ENCODE peak calls at places on chromosomes 5 and 9, in nine cellular contexts. One of them, this sample, is unnamed.

GRCh38 chr5:126280820-126281219 is 142.4 kb upstream of the GRAMD2B start:
- DNase-seq in activated CD4-positive, alpha-beta T cell treated with anti-CD3 and anti-CD28 coated beads for 1 hour: no peak
- DNase-seq in choroid plexus epithelial cell: no peak
- DNase-seq in nephron progenitor cell: no peak
- DNase-seq in Peyer's patch: no peak
- DNase-seq in mesenchymal stem cell: no peak
- DNase-seq in head of caudate nucleus: peak
- DNase-seq in islet precursor cell: no peak
- DNase-seq in HT-29: no peak
- DNase-seq in this sample: no peak

GRCh38 chr5:1842026-1842819 is 40.5 kb downstream of the IRX4 start:
- DNase-seq in activated CD4-positive, alpha-beta T cell treated with anti-CD3 and anti-CD28 coated beads for 1 hour: no peak
- DNase-seq in choroid plexus epithelial cell: no peak
- DNase-seq in nephron progenitor cell: no peak
- DNase-seq in Peyer's patch: no peak
- DNase-seq in mesenchymal stem cell: no peak
- DNase-seq in head of caudate nucleus: no peak
- DNase-seq in islet precursor cell: no peak
- DNase-seq in HT-29: no peak
- DNase-seq in this sample: no peak

GRCh38 chr9:17906841-17907779 is 328.2 kb downstream of the SH3GL2 start:
- DNase-seq in activated CD4-positive, alpha-beta T cell treated with anti-CD3 and anti-CD28 coated beads for 1 hour: no peak
- DNase-seq in choroid plexus epithelial cell: no peak
- DNase-seq in nephron progenitor cell: peak
- DNase-seq in Peyer's patch: no peak
- DNase-seq in mesenchymal stem cell: no peak
- DNase-seq in head of caudate nucleus: no peak
- DNase-seq in islet precursor cell: peak
- DNase-seq in HT-29: no peak
- DNase-seq in this sample: no peak

GRCh38 chr5:157519579-157520253 is 55.9 kb downstream of the ADAM19 start:
- DNase-seq in activated CD4-positive, alpha-beta T cell treated with anti-CD3 and anti-CD28 coated beads for 1 hour: no peak
- DNase-seq in choroid plexus epithelial cell: no peak
- DNase-seq in nephron progenitor cell: no peak
- DNase-seq in Peyer's patch: no peak
- DNase-seq in mesenchymal stem cell: no peak
- DNase-seq in head of caudate nucleus: no peak
- DNase-seq in islet precursor cell: no peak
- DNase-seq in HT-29: no peak
- DNase-seq in this sample: no peak

GRCh38 chr5:172145870-172146747 is 41.9 kb downstream of the STK10 start:
- DNase-seq in activated CD4-positive, alpha-beta T cell treated with anti-CD3 and anti-CD28 coated beads for 1 hour: no peak
- DNase-seq in choroid plexus epithelial cell: no peak
- DNase-seq in nephron progenitor cell: no peak
- DNase-seq in Peyer's patch: no peak
- DNase-seq in mesenchymal stem cell: no peak
- DNase-seq in head of caudate nucleus: no peak
- DNase-seq in islet precursor cell: peak
- DNase-seq in HT-29: no peak
- DNase-seq in this sample: no peak

GRCh38 chr5:132487095-132487428 is 3.5 kb downstream of the IRF1 start:
- DNase-seq in activated CD4-positive, alpha-beta T cell treated with anti-CD3 and anti-CD28 coated beads for 1 hour: no peak
- DNase-seq in choroid plexus epithelial cell: no peak
- DNase-seq in nephron progenitor cell: no peak
- DNase-seq in Peyer's patch: no peak
- DNase-seq in mesenchymal stem cell: no peak
- DNase-seq in head of caudate nucleus: no peak
- DNase-seq in islet precursor cell: peak
- DNase-seq in HT-29: no peak
- DNase-seq in this sample: no peak

GRCh38 chr5:77882670-77883257 is 106.6 kb upstream of the TBCA start:
- DNase-seq in activated CD4-positive, alpha-beta T cell treated with anti-CD3 and anti-CD28 coated beads for 1 hour: no peak
- DNase-seq in choroid plexus epithelial cell: peak
- DNase-seq in nephron progenitor cell: no peak
- DNase-seq in Peyer's patch: no peak
- DNase-seq in mesenchymal stem cell: peak
- DNase-seq in head of caudate nucleus: no peak
- DNase-seq in islet precursor cell: peak
- DNase-seq in HT-29: no peak
- DNase-seq in this sample: no peak

GRCh38 chr5:72140711-72141110 is 33.4 kb downstream of the MAP1B start:
- DNase-seq in activated CD4-positive, alpha-beta T cell treated with anti-CD3 and anti-CD28 coated beads for 1 hour: no peak
- DNase-seq in choroid plexus epithelial cell: no peak
- DNase-seq in nephron progenitor cell: no peak
- DNase-seq in Peyer's patch: no peak
- DNase-seq in mesenchymal stem cell: no peak
- DNase-seq in head of caudate nucleus: no peak
- DNase-seq in islet precursor cell: no peak
- DNase-seq in HT-29: no peak
- DNase-seq in this sample: no peak

GRCh38 chr5:140176028-140176382 is 1.0 kb downstream of the CYSTM1 start:
- DNase-seq in activated CD4-positive, alpha-beta T cell treated with anti-CD3 and anti-CD28 coated beads for 1 hour: no peak
- DNase-seq in choroid plexus epithelial cell: no peak
- DNase-seq in nephron progenitor cell: no peak
- DNase-seq in Peyer's patch: no peak
- DNase-seq in mesenchymal stem cell: no peak
- DNase-seq in head of caudate nucleus: no peak
- DNase-seq in islet precursor cell: no peak
- DNase-seq in HT-29: no peak
- DNase-seq in this sample: no peak

GRCh38 chr5:145793574-145793973 is 41.6 kb downstream of the PRELID2 start:
- DNase-seq in activated CD4-positive, alpha-beta T cell treated with anti-CD3 and anti-CD28 coated beads for 1 hour: no peak
- DNase-seq in choroid plexus epithelial cell: no peak
- DNase-seq in nephron progenitor cell: no peak
- DNase-seq in Peyer's patch: no peak
- DNase-seq in mesenchymal stem cell: no peak
- DNase-seq in head of caudate nucleus: no peak
- DNase-seq in islet precursor cell: no peak
- DNase-seq in HT-29: no peak
- DNase-seq in this sample: no peak

GRCh38 chr9:16679327-16679821 is 191.1 kb downstream of the BNC2 start:
- DNase-seq in activated CD4-positive, alpha-beta T cell treated with anti-CD3 and anti-CD28 coated beads for 1 hour: no peak
- DNase-seq in choroid plexus epithelial cell: no peak
- DNase-seq in nephron progenitor cell: no peak
- DNase-seq in Peyer's patch: no peak
- DNase-seq in mesenchymal stem cell: no peak
- DNase-seq in head of caudate nucleus: no peak
- DNase-seq in islet precursor cell: no peak
- DNase-seq in HT-29: no peak
- DNase-seq in this sample: no peak

GRCh38 chr5:179303801-179304200 is 41.5 kb downstream of the ADAMTS2 start:
- DNase-seq in activated CD4-positive, alpha-beta T cell treated with anti-CD3 and anti-CD28 coated beads for 1 hour: no peak
- DNase-seq in choroid plexus epithelial cell: no peak
- DNase-seq in nephron progenitor cell: no peak
- DNase-seq in Peyer's patch: no peak
- DNase-seq in mesenchymal stem cell: no peak
- DNase-seq in head of caudate nucleus: no peak
- DNase-seq in islet precursor cell: no peak
- DNase-seq in HT-29: no peak
- DNase-seq in this sample: no peak

GRCh38 chr9:93052791-93053540 is 5.5 kb upstream of the SUSD3 start:
- DNase-seq in activated CD4-positive, alpha-beta T cell treated with anti-CD3 and anti-CD28 coated beads for 1 hour: no peak
- DNase-seq in choroid plexus epithelial cell: no peak
- DNase-seq in nephron progenitor cell: no peak
- DNase-seq in Peyer's patch: no peak
- DNase-seq in mesenchymal stem cell: no peak
- DNase-seq in head of caudate nucleus: no peak
- DNase-seq in islet precursor cell: peak
- DNase-seq in HT-29: no peak
- DNase-seq in this sample: no peak

GRCh38 chr5:12272389-12272788 is 368.1 kb upstream of the CTNND2 start:
- DNase-seq in activated CD4-positive, alpha-beta T cell treated with anti-CD3 and anti-CD28 coated beads for 1 hour: no peak
- DNase-seq in choroid plexus epithelial cell: no peak
- DNase-seq in nephron progenitor cell: no peak
- DNase-seq in Peyer's patch: no peak
- DNase-seq in mesenchymal stem cell: no peak
- DNase-seq in head of caudate nucleus: no peak
- DNase-seq in islet precursor cell: peak
- DNase-seq in HT-29: peak
- DNase-seq in this sample: no peak

GRCh38 chr5:68456756-68457217 is 241.2 kb downstream of the PIK3R1 start:
- DNase-seq in activated CD4-positive, alpha-beta T cell treated with anti-CD3 and anti-CD28 coated beads for 1 hour: no peak
- DNase-seq in choroid plexus epithelial cell: peak
- DNase-seq in nephron progenitor cell: no peak
- DNase-seq in Peyer's patch: no peak
- DNase-seq in mesenchymal stem cell: peak
- DNase-seq in head of caudate nucleus: no peak
- DNase-seq in islet precursor cell: no peak
- DNase-seq in HT-29: peak
- DNase-seq in this sample: no peak

GRCh38 chr5:53334431-53334941 is 145.9 kb upstream of the FST start:
- DNase-seq in activated CD4-positive, alpha-beta T cell treated with anti-CD3 and anti-CD28 coated beads for 1 hour: no peak
- DNase-seq in choroid plexus epithelial cell: peak
- DNase-seq in nephron progenitor cell: no peak
- DNase-seq in Peyer's patch: no peak
- DNase-seq in mesenchymal stem cell: peak
- DNase-seq in head of caudate nucleus: no peak
- DNase-seq in islet precursor cell: no peak
- DNase-seq in HT-29: no peak
- DNase-seq in this sample: no peak

GRCh38 chr9:104981543-104982129 is 53.7 kb upstream of the ABCA1 start:
- DNase-seq in activated CD4-positive, alpha-beta T cell treated with anti-CD3 and anti-CD28 coated beads for 1 hour: no peak
- DNase-seq in choroid plexus epithelial cell: no peak
- DNase-seq in nephron progenitor cell: no peak
- DNase-seq in Peyer's patch: no peak
- DNase-seq in mesenchymal stem cell: no peak
- DNase-seq in head of caudate nucleus: no peak
- DNase-seq in islet precursor cell: no peak
- DNase-seq in HT-29: no peak
- DNase-seq in this sample: no peak

GRCh38 chr5:1744393-1745189 is 55.0 kb downstream of the MRPL36 start:
- DNase-seq in activated CD4-positive, alpha-beta T cell treated with anti-CD3 and anti-CD28 coated beads for 1 hour: no peak
- DNase-seq in choroid plexus epithelial cell: no peak
- DNase-seq in nephron progenitor cell: no peak
- DNase-seq in Peyer's patch: no peak
- DNase-seq in mesenchymal stem cell: no peak
- DNase-seq in head of caudate nucleus: no peak
- DNase-seq in islet precursor cell: peak
- DNase-seq in HT-29: no peak
- DNase-seq in this sample: no peak

GRCh38 chr9:137319434-137319975 is 17.4 kb upstream of the NRARP start:
- DNase-seq in activated CD4-positive, alpha-beta T cell treated with anti-CD3 and anti-CD28 coated beads for 1 hour: no peak
- DNase-seq in choroid plexus epithelial cell: no peak
- DNase-seq in nephron progenitor cell: no peak
- DNase-seq in Peyer's patch: no peak
- DNase-seq in mesenchymal stem cell: no peak
- DNase-seq in head of caudate nucleus: no peak
- DNase-seq in islet precursor cell: no peak
- DNase-seq in HT-29: no peak
- DNase-seq in this sample: no peak

GRCh38 chr9:124869986-124870560 is 8.1 kb downstream of the ARPC5L start:
- DNase-seq in activated CD4-positive, alpha-beta T cell treated with anti-CD3 and anti-CD28 coated beads for 1 hour: peak
- DNase-seq in choroid plexus epithelial cell: peak
- DNase-seq in nephron progenitor cell: peak
- DNase-seq in Peyer's patch: peak
- DNase-seq in mesenchymal stem cell: peak
- DNase-seq in head of caudate nucleus: no peak
- DNase-seq in islet precursor cell: peak
- DNase-seq in HT-29: peak
- DNase-seq in this sample: peak

GRCh38 chr5:97846646-97847045 is 663.6 kb upstream of the RIOK2 start:
- DNase-seq in activated CD4-positive, alpha-beta T cell treated with anti-CD3 and anti-CD28 coated beads for 1 hour: no peak
- DNase-seq in choroid plexus epithelial cell: no peak
- DNase-seq in nephron progenitor cell: no peak
- DNase-seq in Peyer's patch: no peak
- DNase-seq in mesenchymal stem cell: peak
- DNase-seq in head of caudate nucleus: no peak
- DNase-seq in islet precursor cell: no peak
- DNase-seq in HT-29: no peak
- DNase-seq in this sample: no peak

GRCh38 chr5:176700239-176700847 is 53.1 kb downstream of the TSPAN17 start:
- DNase-seq in activated CD4-positive, alpha-beta T cell treated with anti-CD3 and anti-CD28 coated beads for 1 hour: no peak
- DNase-seq in choroid plexus epithelial cell: peak
- DNase-seq in nephron progenitor cell: peak
- DNase-seq in Peyer's patch: no peak
- DNase-seq in mesenchymal stem cell: no peak
- DNase-seq in head of caudate nucleus: peak
- DNase-seq in islet precursor cell: no peak
- DNase-seq in HT-29: no peak
- DNase-seq in this sample: no peak

GRCh38 chr5:139571543-139571942 is 10.4 kb downstream of the UBE2D2 start:
- DNase-seq in activated CD4-positive, alpha-beta T cell treated with anti-CD3 and anti-CD28 coated beads for 1 hour: no peak
- DNase-seq in choroid plexus epithelial cell: no peak
- DNase-seq in nephron progenitor cell: no peak
- DNase-seq in Peyer's patch: no peak
- DNase-seq in mesenchymal stem cell: no peak
- DNase-seq in head of caudate nucleus: no peak
- DNase-seq in islet precursor cell: no peak
- DNase-seq in HT-29: no peak
- DNase-seq in this sample: no peak

GRCh38 chr5:149745-150450 is 41.4 kb upstream of the LRRC14B start:
- DNase-seq in activated CD4-positive, alpha-beta T cell treated with anti-CD3 and anti-CD28 coated beads for 1 hour: no peak
- DNase-seq in choroid plexus epithelial cell: peak
- DNase-seq in nephron progenitor cell: no peak
- DNase-seq in Peyer's patch: no peak
- DNase-seq in mesenchymal stem cell: no peak
- DNase-seq in head of caudate nucleus: no peak
- DNase-seq in islet precursor cell: no peak
- DNase-seq in HT-29: no peak
- DNase-seq in this sample: no peak

GRCh38 chr5:79229357-79230174 is 6.4 kb upstream of the JMY start:
- DNase-seq in activated CD4-positive, alpha-beta T cell treated with anti-CD3 and anti-CD28 coated beads for 1 hour: no peak
- DNase-seq in choroid plexus epithelial cell: no peak
- DNase-seq in nephron progenitor cell: no peak
- DNase-seq in Peyer's patch: no peak
- DNase-seq in mesenchymal stem cell: no peak
- DNase-seq in head of caudate nucleus: no peak
- DNase-seq in islet precursor cell: no peak
- DNase-seq in HT-29: no peak
- DNase-seq in this sample: no peak

GRCh38 chr5:172821340-172821985 is 12.6 kb upstream of the ERGIC1 start:
- DNase-seq in activated CD4-positive, alpha-beta T cell treated with anti-CD3 and anti-CD28 coated beads for 1 hour: no peak
- DNase-seq in choroid plexus epithelial cell: no peak
- DNase-seq in nephron progenitor cell: no peak
- DNase-seq in Peyer's patch: no peak
- DNase-seq in mesenchymal stem cell: no peak
- DNase-seq in head of caudate nucleus: no peak
- DNase-seq in islet precursor cell: no peak
- DNase-seq in HT-29: no peak
- DNase-seq in this sample: no peak

GRCh38 chr5:33343661-33344327 is 97.0 kb upstream of the TARS1 start:
- DNase-seq in activated CD4-positive, alpha-beta T cell treated with anti-CD3 and anti-CD28 coated beads for 1 hour: no peak
- DNase-seq in choroid plexus epithelial cell: peak
- DNase-seq in nephron progenitor cell: no peak
- DNase-seq in Peyer's patch: no peak
- DNase-seq in mesenchymal stem cell: peak
- DNase-seq in head of caudate nucleus: no peak
- DNase-seq in islet precursor cell: no peak
- DNase-seq in HT-29: no peak
- DNase-seq in this sample: no peak

GRCh38 chr5:42120071-42120470 is 195.0 kb downstream of the FBXO4 start:
- DNase-seq in activated CD4-positive, alpha-beta T cell treated with anti-CD3 and anti-CD28 coated beads for 1 hour: no peak
- DNase-seq in choroid plexus epithelial cell: no peak
- DNase-seq in nephron progenitor cell: no peak
- DNase-seq in Peyer's patch: no peak
- DNase-seq in mesenchymal stem cell: no peak
- DNase-seq in head of caudate nucleus: no peak
- DNase-seq in islet precursor cell: no peak
- DNase-seq in HT-29: no peak
- DNase-seq in this sample: no peak

GRCh38 chr9:94018628-94019027 is 63.5 kb upstream of the BARX1 start:
- DNase-seq in activated CD4-positive, alpha-beta T cell treated with anti-CD3 and anti-CD28 coated beads for 1 hour: no peak
- DNase-seq in choroid plexus epithelial cell: peak
- DNase-seq in nephron progenitor cell: no peak
- DNase-seq in Peyer's patch: no peak
- DNase-seq in mesenchymal stem cell: peak
- DNase-seq in head of caudate nucleus: no peak
- DNase-seq in islet precursor cell: no peak
- DNase-seq in HT-29: no peak
- DNase-seq in this sample: no peak

GRCh38 chr5:137636076-137636475 is 99.8 kb downstream of the KLHL3 start:
- DNase-seq in activated CD4-positive, alpha-beta T cell treated with anti-CD3 and anti-CD28 coated beads for 1 hour: no peak
- DNase-seq in choroid plexus epithelial cell: no peak
- DNase-seq in nephron progenitor cell: no peak
- DNase-seq in Peyer's patch: no peak
- DNase-seq in mesenchymal stem cell: no peak
- DNase-seq in head of caudate nucleus: no peak
- DNase-seq in islet precursor cell: no peak
- DNase-seq in HT-29: no peak
- DNase-seq in this sample: no peak

GRCh38 chr5:180689071-180689694 is 39.8 kb upstream of the FLT4 start:
- DNase-seq in activated CD4-positive, alpha-beta T cell treated with anti-CD3 and anti-CD28 coated beads for 1 hour: no peak
- DNase-seq in choroid plexus epithelial cell: peak
- DNase-seq in nephron progenitor cell: no peak
- DNase-seq in Peyer's patch: peak
- DNase-seq in mesenchymal stem cell: no peak
- DNase-seq in head of caudate nucleus: no peak
- DNase-seq in islet precursor cell: no peak
- DNase-seq in HT-29: no peak
- DNase-seq in this sample: no peak